ENCODE peak calls at places on chromosomes 5 and 9, in six cellular contexts. U is psoas muscle, J is lung, T is mesendoderm, E is tibial nerve, C is cardiac muscle cell. P is an unnamed sample.

GRCh38 chr5:62561896-62562295 is 16.7 kb upstream of the LRRC70 start:
- DNase-seq in U (no peak), J (no peak), T (no peak), E (no peak), C (no peak), P (no peak)

GRCh38 chr5:143359869-143360268 is 43.6 kb downstream of the NR3C1 start:
- DNase-seq in U (no peak), J (no peak), T (no peak), E (no peak), C (no peak), P (no peak)

GRCh38 chr5:123097871-123098735 is 9.1 kb downstream of the PRDM6 start:
- DNase-seq in U (no peak), J (no peak), T (peak; percentile 61), E (no peak), C (no peak), P (no peak)

GRCh38 chr9:92749071-92749933 is 15.3 kb downstream of the BICD2 start:
- DNase-seq in U (no peak), J (no peak), T (no peak), E (no peak), C (no peak), P (no peak)

GRCh38 chr5:149936700-149937091 is 7.9 kb downstream of the PDE6A start:
- DNase-seq in U (no peak), J (no peak), T (no peak), E (no peak), C (peak; percentile 61), P (no peak)

GRCh38 chr5:118042076-118042475 is 946.3 kb downstream of the DTWD2 start:
- DNase-seq in U (no peak), J (no peak), T (no peak), E (no peak), C (peak; percentile 7), P (no peak)

GRCh38 chr9:113513541-113513940 is 50.0 kb downstream of the RGS3 start:
- DNase-seq in U (no peak), J (no peak), T (no peak), E (no peak), C (no peak), P (no peak)

GRCh38 chr5:55063220-55063863 is 39.1 kb upstream of the GZMA start:
- DNase-seq in U (no peak), J (no peak), T (no peak), E (no peak), C (no peak), P (no peak)

GRCh38 chr5:151132959-151133358 is 24.6 kb downstream of the ANXA6 start:
- DNase-seq in U (no peak), J (no peak), T (no peak), E (no peak), C (no peak), P (no peak)
- H3K27me3 ChIP-seq in U (no peaks in the 10 kb centered on the region), J (no peaks in the 10 kb centered on the region), T (no peaks in the 10 kb centered on the region), E (no peaks in the 10 kb centered on the region), C (no peaks in the 10 kb centered on the region), P (no peaks in the 10 kb centered on the region)

GRCh38 chr5:172717481-172718195 is 53.4 kb downstream of the DUSP1 start:
- DNase-seq in U (no peak), J (no peak), T (no peak), E (no peak), C (no peak), P (no peak)

GRCh38 chr5:172720655-172721054 is 50.3 kb downstream of the DUSP1 start:
- DNase-seq in U (no peak), J (no peak), T (no peak), E (no peak), C (no peak), P (no peak)

GRCh38 chr5:172716796-172717313 is 54.1 kb downstream of the DUSP1 start:
- DNase-seq in U (peak; percentile 85), J (peak; percentile 86), T (peak; percentile 80), E (peak; percentile 68), C (peak; percentile 88), P (no peak)

GRCh38 chr5:172718527-172719114 is 52.4 kb downstream of the DUSP1 start:
- DNase-seq in U (no peak), J (no peak), T (no peak), E (no peak), C (no peak), P (no peak)

GRCh38 chr5:172719211-172719610 is 51.8 kb downstream of the DUSP1 start:
- DNase-seq in U (no peak), J (no peak), T (no peak), E (no peak), C (no peak), P (no peak)
- H3K4me1 ChIP-seq in U (peaks cover 14% of the 10 kb centered on the region), J (no peaks in the 10 kb centered on the region), T (peaks cover 7% of the 10 kb centered on the region), E (peaks cover 65% of the 10 kb centered on the region), C (peaks cover 5% of the 10 kb centered on the region), P (peaks cover 42% of the 10 kb centered on the region)

GRCh38 chr5:8386889-8387288 is 517.9 kb downstream of the MTRR start:
- DNase-seq in U (no peak), J (no peak), T (no peak), E (no peak), C (no peak), P (no peak)
- H3K27me3 ChIP-seq in U (no peaks in the 10 kb centered on the region), J (no peaks in the 10 kb centered on the region), T (no peaks in the 10 kb centered on the region), E (no peaks in the 10 kb centered on the region), C (no peaks in the 10 kb centered on the region), P (no peaks in the 10 kb centered on the region)

GRCh38 chr5:131393498-131393968 is 129.7 kb downstream of the CDC42SE2 start:
- DNase-seq in U (no peak), J (no peak), T (no peak), E (no peak), C (peak; percentile 36), P (no peak)

GRCh38 chr5:131396882-131397281 is 133.0 kb downstream of the CDC42SE2 start:
- DNase-seq in U (no peak), J (no peak), T (no peak), E (no peak), C (no peak), P (no peak)

GRCh38 chr5:131392461-131393095 is 128.7 kb downstream of the CDC42SE2 start:
- DNase-seq in U (no peak), J (no peak), T (no peak), E (no peak), C (no peak), P (no peak)

GRCh38 chr5:131394128-131394527 is 130.3 kb downstream of the CDC42SE2 start:
- DNase-seq in U (no peak), J (no peak), T (no peak), E (no peak), C (peak; percentile 63), P (no peak)

GRCh38 chr5:131396015-131396414 is 132.2 kb downstream of the CDC42SE2 start:
- DNase-seq in U (no peak), J (no peak), T (no peak), E (no peak), C (no peak), P (no peak)
- H3K4me1 ChIP-seq in U (no peaks in the 10 kb centered on the region), J (no peaks in the 10 kb centered on the region), T (no peaks in the 10 kb centered on the region), E (peaks cover 7% of the 10 kb centered on the region), C (no peaks in the 10 kb centered on the region), P (peaks cover 10% of the 10 kb centered on the region)

GRCh38 chr9:133006731-133007352 is 24.0 kb upstream of the GTF3C5 start:
- DNase-seq in U (no peak), J (no peak), T (no peak), E (no peak), C (no peak), P (no peak)
- H3K27me3 ChIP-seq in U (no peaks in the 10 kb centered on the region), J (peaks cover 3% of the 10 kb centered on the region), T (no peaks in the 10 kb centered on the region), E (no peaks in the 10 kb centered on the region), C (peaks cover 5% of the 10 kb centered on the region), P (no peaks in the 10 kb centered on the region)

DNA sequence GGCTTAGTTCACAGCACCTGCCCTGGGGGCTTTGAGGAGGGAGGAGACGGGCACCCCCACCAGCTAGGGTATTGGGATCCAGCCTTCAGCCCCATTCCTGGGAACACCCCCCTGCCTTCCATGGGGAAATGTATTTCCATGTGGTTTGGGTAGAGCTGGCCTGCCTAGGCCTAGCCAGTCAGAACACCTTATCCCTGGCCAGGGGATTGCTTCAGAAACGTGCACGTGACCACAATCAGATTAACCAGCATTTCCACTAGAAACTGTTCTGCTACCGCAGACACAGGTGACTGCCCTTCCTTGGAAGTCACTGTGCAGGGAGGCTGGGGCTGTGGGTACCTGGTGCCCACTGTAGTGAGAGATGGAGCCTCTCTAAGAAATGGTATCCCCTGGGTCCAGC is 14.0 kb downstream of the BBLN start:
- DNase-seq in U (no peak), J (no peak), T (no peak), E (no peak), C (no peak), P (peak; percentile 82)
- H3K4me1 ChIP-seq in U (no peaks in the 10 kb centered on the region), J (no peaks in the 10 kb centered on the region), T (no peaks in the 10 kb centered on the region), E (no peaks in the 10 kb centered on the region), C (no peaks in the 10 kb centered on the region), P (no peaks in the 10 kb centered on the region)

GRCh38 chr9:38067892-38068615 is 973 bp downstream of the SHB start:
- DNase-seq in U (peak; percentile 31), J (no peak), T (no peak), E (no peak), C (no peak), P (no peak)
- H3K27me3 ChIP-seq in U (no peaks in the 10 kb centered on the region), J (no peaks in the 10 kb centered on the region), T (no peaks in the 10 kb centered on the region), E (no peaks in the 10 kb centered on the region), C (no peaks in the 10 kb centered on the region), P (no peaks in the 10 kb centered on the region)